ENCODE peak calls at places on chromosomes 13 and 19, in four cellular contexts. A, W, F and Q are unnamed samples.
A peak's percentile ranks its signal among the peaks of the same experiment; 100 is the strongest.

GRCh38 chr19:31974290-31974689 is 371.1 kb upstream of the ZNF507 start:
- DNase-seq in F (no peak), W (no peak), A (no peak), Q (no peak)

GRCh38 chr19:57437931-57438330 is 2.8 kb downstream of the ZNF749 start:
- DNase-seq in F (no peak), W (no peak), A (no peak), Q (peak; percentile 4)

GRCh38 chr13:27258637-27259377 is 7.4 kb downstream of the RPL21 start:
- DNase-seq in A (no peak), W (no peak), F (no peak), Q (no peak)

GRCh38 chr19:18464646-18465045 is 26.7 kb upstream of the ISYNA1 start:
- DNase-seq in A (no peak), F (peak; percentile 85), W (no peak), Q (peak; percentile 89)

GRCh38 chr13:27744861-27745260 is 47.4 kb upstream of the GSX1 start:
- DNase-seq in W (no peak), F (no peak), A (peak; percentile 47), Q (no peak)

GRCh38 chr13:22061371-22061805 is 390.5 kb downstream of the FGF9 start:
- DNase-seq in A (no peak), W (no peak), F (no peak), Q (no peak)

GRCh38 chr13:86052141-86052540 is 252.9 kb upstream of the SLITRK6 start:
- DNase-seq in W (no peak), F (no peak), A (no peak), Q (no peak)

GRCh38 chr19:39078436-39079200 is 5.5 kb upstream of the ACP7 start:
- DNase-seq in W (no peak), F (peak; percentile 80), A (no peak), Q (peak; percentile 98)

GRCh38 chr13:60261432-60262351 is 98.0 kb upstream of the DIAPH3 start:
- DNase-seq in F (no peak), W (no peak), A (no peak), Q (no peak)

GRCh38 chr13:23516706-23517105 is 53.5 kb upstream of the TNFRSF19 start:
- DNase-seq in F (no peak), A (no peak), W (no peak), Q (no peak)

GRCh38 chr13:93690139-93690538 is 463.5 kb downstream of the GPC6 start:
- DNase-seq in F (no peak), A (no peak), W (no peak), Q (no peak)

GRCh38 chr13:103282571-103283450 is 216.6 kb upstream of the SLC10A2 start:
- DNase-seq in A (no peak), W (no peak), F (peak; percentile 27), Q (peak; percentile 9)

GRCh38 chr13:27853871-27854270 is 61.6 kb downstream of the GSX1 start:
- DNase-seq in W (no peak), F (no peak), A (no peak), Q (peak; percentile 1)

GRCh38 chr13:33452873-33453558 is 167.5 kb upstream of the STARD13 start:
- DNase-seq in F (no peak), W (no peak), A (no peak), Q (no peak)

GRCh38 chr13:21470785-21471184 is 11.7 kb upstream of the ZDHHC20 start:
- DNase-seq in W (no peak), A (no peak), F (no peak), Q (no peak)

GRCh38 chr13:40273173-40274000 is 393.1 kb downstream of the FOXO1 start:
- DNase-seq in A (no peak), W (no peak), F (no peak), Q (no peak)

GRCh38 chr19:36605101-36605838 is at the start of gene ZNF382:
- DNase-seq in A (peak; percentile 60), F (peak; percentile 13), W (peak; percentile 88), Q (peak; percentile 3)

DNA sequence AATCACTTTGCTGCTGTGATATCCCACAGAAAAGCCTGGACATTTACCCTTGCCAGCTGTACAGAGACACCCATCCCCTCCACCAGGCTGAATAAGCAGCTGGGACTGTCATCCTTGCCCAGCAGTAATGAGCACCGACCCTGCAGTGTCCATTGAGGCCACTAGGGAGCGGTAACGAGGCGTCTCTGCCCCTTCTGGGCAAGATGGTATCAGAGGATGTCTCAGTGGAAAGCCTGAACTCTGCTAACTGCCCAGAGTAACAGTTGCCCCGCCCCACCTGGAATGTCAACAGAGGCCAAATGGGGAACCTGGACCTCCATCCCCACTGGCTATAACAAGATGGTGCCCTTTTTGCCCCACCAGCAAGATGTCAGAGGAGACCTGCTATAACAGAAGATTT is 22.8 kb upstream of the CEACAM20 start:
- DNase-seq in W (no peak), A (peak; percentile 95), F (no peak), Q (peak; percentile 37)
- TF ChIP-seq CTCF in W (peak; percentile 71), A (peak; percentile 99), F (peak; percentile 44), Q (peak; percentile 78)

GRCh38 chr13:91802957-91803356 is 404.5 kb downstream of the GPC5 start:
- DNase-seq in W (no peak), F (no peak), A (no peak), Q (no peak)

GRCh38 chr13:91804724-91805123 is 406.3 kb downstream of the GPC5 start:
- DNase-seq in F (no peak), W (no peak), A (no peak), Q (no peak)

GRCh38 chr13:91809161-91809560 is 410.7 kb downstream of the GPC5 start:
- DNase-seq in W (no peak), F (no peak), A (no peak), Q (no peak)

GRCh38 chr13:91805605-91806004 is 407.2 kb downstream of the GPC5 start:
- DNase-seq in F (no peak), W (no peak), A (no peak), Q (no peak)
- TF ChIP-seq CTCF in F (no peak), W (peak; percentile 47), A (no peak), Q (no peak)

DNA sequence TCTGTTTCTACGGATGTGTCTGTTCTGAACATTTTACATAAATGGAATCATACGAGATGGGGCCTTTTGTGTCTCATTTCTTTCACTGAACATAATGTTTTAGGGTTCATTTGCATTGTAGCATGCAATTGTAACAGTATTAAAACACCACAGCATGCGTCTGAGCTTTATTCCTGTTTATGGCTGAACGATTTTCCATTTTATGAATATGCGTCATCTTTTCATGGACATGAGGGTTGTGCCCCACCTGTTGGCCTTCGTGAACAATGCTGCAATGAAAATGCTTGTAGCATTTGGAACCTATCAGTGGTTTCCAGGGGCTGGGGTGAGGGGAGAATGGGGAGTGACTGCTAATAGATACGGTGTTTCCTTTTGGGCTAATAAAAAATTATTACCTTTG is 5.1 kb downstream of the OR10H1 start:
- DNase-seq in W (no peak), A (no peak), F (no peak), Q (no peak)
- TF ChIP-seq CTCF in W (no peak), A (no peak), F (no peak), Q (no peak)

GRCh38 chr13:110925023-110925608 is 10.2 kb upstream of the ANKRD10 start:
- DNase-seq in A (peak; percentile 49), W (no peak), F (no peak), Q (no peak)
- TF ChIP-seq CTCF in A (peak; percentile 33), W (peak; percentile 69), F (peak; percentile 11), Q (peak; percentile 32)

DNA sequence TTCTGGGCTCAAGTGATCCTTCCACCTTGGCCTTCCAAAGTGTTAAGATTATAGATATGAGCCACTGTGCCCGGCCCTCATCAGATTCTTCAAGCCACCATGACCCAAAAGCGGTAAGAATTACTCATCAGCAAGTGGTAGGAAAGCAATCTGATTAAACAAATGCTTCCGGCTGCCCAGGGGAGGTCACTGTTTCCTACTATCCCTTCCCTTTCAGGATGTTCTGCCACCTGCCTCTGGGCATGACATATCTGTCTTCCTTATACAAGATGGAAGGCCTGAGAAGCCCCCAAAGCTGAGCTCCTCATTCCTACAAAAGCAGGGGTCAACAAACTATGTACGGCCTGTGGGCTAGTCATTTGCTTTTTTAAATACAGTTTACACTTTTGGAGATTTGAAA is 6.9 kb downstream of the ABHD8 start:
- DNase-seq in A (no peak), F (no peak), W (no peak), Q (peak; percentile 59)
- TF ChIP-seq CTCF in A (no peak), F (no peak), W (no peak), Q (peak; percentile 45)

GRCh38 chr19:3035542-3036118 is 6.5 kb upstream of the TLE2 start:
- DNase-seq in F (peak; percentile 99), W (peak; percentile 98), A (peak; percentile 95), Q (peak; percentile 98)
- TF ChIP-seq CTCF in F (no peak), W (no peak), A (no peak), Q (no peak)

GRCh38 chr19:1081301-1082164 is 13.6 kb downstream of the POLR2E start:
- DNase-seq in A (peak; percentile 98), W (no peak), F (no peak), Q (no peak)
- TF ChIP-seq CTCF in A (no peak), W (no peak), F (no peak), Q (no peak)

GRCh38 chr19:42098781-42099180 is 22.8 kb downstream of the ZNF574 start:
- DNase-seq in F (no peak), A (no peak), W (no peak), Q (no peak)
- TF ChIP-seq CTCF in F (no peak), A (no peak), W (no peak), Q (no peak)

GRCh38 chr13:105255472-105255871 is 1280.0 kb downstream of the EFNB2 start:
- DNase-seq in W (no peak), F (no peak), A (no peak), Q (no peak)
- TF ChIP-seq CTCF in W (no peak), F (no peak), A (no peak), Q (no peak)